ENCODE peak calls at places on chromosomes 6 and 20, in eight cellular contexts. Y, V, Q, E, P, M, H and F are unnamed samples.

GRCh38 chr6:106056060-106056737 is 29.9 kb upstream of the PRDM1 start:
- DNase-seq in E (no peak), V (no peak), Y (no peak), Q (no peak), H (no peak), P (no peak), M (no peak), F (no peak)

GRCh38 chr6:83008631-83009030 is 57.0 kb downstream of the UBE3D start:
- DNase-seq in E (no peak), H (no peak), Y (no peak), P (peak), V (no peak), M (no peak), Q (no peak), F (no peak)

GRCh38 chr20:31709939-31710338 is 12.7 kb downstream of the BCL2L1 start:
- DNase-seq in E (no peak), P (no peak), Q (no peak), Y (no peak), H (no peak), V (no peak), M (no peak), F (no peak)

GRCh38 chr6:43979525-43979924 is 147.7 kb downstream of the MRPL14 start:
- DNase-seq in E (no peak), H (no peak), M (no peak), Y (no peak), P (no peak), Q (no peak), V (no peak), F (no peak)

GRCh38 chr6:84082693-84083265 is 49.2 kb downstream of the MRAP2 start:
- DNase-seq in M (peak), Y (no peak), E (no peak), Q (no peak), P (no peak), V (no peak), H (no peak), F (no peak)

GRCh38 chr6:35146453-35146852 is 5.3 kb upstream of the TCP11 start:
- DNase-seq in M (peak), Y (no peak), H (peak), P (peak), Q (peak), V (no peak), E (no peak), F (peak)

GRCh38 chr6:31567531-31568370 is 4.3 kb upstream of the LTA start:
- DNase-seq in Q (no peak), M (no peak), P (no peak), V (no peak), Y (no peak), E (no peak), H (no peak), F (no peak)

GRCh38 chr6:38805682-38806081 is 90.6 kb downstream of the DNAH8 start:
- DNase-seq in Y (no peak), E (no peak), V (no peak), P (no peak), Q (no peak), H (no peak), M (no peak), F (no peak)

GRCh38 chr20:33561981-33562601 is 72.2 kb downstream of the CBFA2T2 start:
- DNase-seq in P (peak), E (peak), M (peak), Q (peak), H (peak), V (no peak), Y (peak), F (peak)